ENCODE peak calls at places on chromosomes 3 and 15, in nine cellular contexts. H is iPS DF 19.7, J is T-helper 1 cell, U is transverse colon, Q is endodermal cell, O is cardiac fibroblast, M is AG08396, K is caudate nucleus, T is A549. L is an unnamed sample.

GRCh38 chr15:57255751-57256150 is 120.6 kb upstream of the CGNL1 start:
- DNase-seq in H (no peak), J (no peak), U (no peak), Q (peak; percentile 54), O (no peak), M (no peak), K (no peak), T (no peak), L (no peak)

GRCh38 chr15:77784361-77785292 is 151.9 kb upstream of the LINGO1 start:
- DNase-seq in H (no peak), J (no peak), U (no peak), Q (peak; percentile 87), O (peak; percentile 49), M (peak; percentile 59), K (no peak), T (peak; percentile 64), L (peak; percentile 33)

GRCh38 chr15:98901438-98901837 is 106.2 kb downstream of the PGPEP1L start:
- DNase-seq in H (no peak), J (no peak), U (no peak), Q (no peak), O (no peak), M (no peak), K (no peak), T (no peak), L (no peak)

GRCh38 chr3:149340310-149340933 is 7.0 kb upstream of the TM4SF18 start:
- DNase-seq in H (no peak), J (no peak), U (no peak), Q (no peak), O (peak; percentile 82), M (no peak), K (no peak), T (peak; percentile 80), L (peak; percentile 34)

GRCh38 chr3:194067949-194068362 is 68.0 kb upstream of the HES1 start:
- DNase-seq in H (no peak), J (no peak), U (no peak), Q (no peak), O (peak; percentile 36), M (no peak), K (no peak), T (no peak), L (peak; percentile 68)

GRCh38 chr3:134652409-134652831 is 1.6 kb upstream of the KY start:
- DNase-seq in H (no peak), J (no peak), U (no peak), Q (no peak), O (peak; percentile 93), M (peak; percentile 64), K (no peak), T (no peak), L (peak; percentile 44)

GRCh38 chr15:96593735-96594134 is 263.2 kb downstream of the NR2F2 start:
- DNase-seq in H (no peak), J (no peak), U (no peak), Q (no peak), O (no peak), M (no peak), K (no peak), T (no peak), L (peak; percentile 2)

GRCh38 chr15:90836296-90836871 is 32.0 kb upstream of the FURIN start:
- DNase-seq in H (no peak), J (no peak), U (no peak), Q (peak; percentile 80), O (peak; percentile 73), M (peak; percentile 61), K (no peak), T (peak; percentile 53), L (peak; percentile 71)

GRCh38 chr15:49769225-49769624 is 148.4 kb downstream of the DTWD1 start:
- DNase-seq in H (no peak), J (no peak), U (no peak), Q (no peak), O (no peak), M (no peak), K (no peak), T (no peak), L (no peak)

GRCh38 chr3:57864853-57865252 is 108.7 kb downstream of the SLMAP start:
- DNase-seq in H (no peak), J (no peak), U (no peak), Q (no peak), O (peak; percentile 57), M (no peak), K (no peak), T (peak; percentile 17), L (peak; percentile 6)

GRCh38 chr3:53837331-53837730 is 8.9 kb downstream of the CHDH start:
- DNase-seq in H (no peak), J (no peak), U (no peak), Q (no peak), O (no peak), M (no peak), K (no peak), T (no peak), L (no peak)

GRCh38 chr3:128095222-128095703 is 28.3 kb downstream of the RUVBL1 start:
- DNase-seq in H (peak; percentile 50), J (peak; percentile 61), U (peak; percentile 83), Q (peak; percentile 93), O (peak; percentile 85), M (peak; percentile 88), K (peak; percentile 75), T (peak; percentile 71), L (peak; percentile 97)

GRCh38 chr3:149131594-149131993 is 2.2 kb downstream of the HPS3 start:
- DNase-seq in H (no peak), J (no peak), U (no peak), Q (no peak), O (no peak), M (no peak), K (no peak), T (no peak), L (no peak)

GRCh38 chr3:169660709-169661566 is 2.6 kb downstream of the MECOM start:
- DNase-seq in H (no peak), J (no peak), U (no peak), Q (peak; percentile 62), O (peak; percentile 50), M (no peak), K (no peak), T (no peak), L (no peak)

GRCh38 chr3:189572249-189572648 is 58.9 kb upstream of the TP63 start:
- DNase-seq in H (no peak), J (no peak), U (no peak), Q (no peak), O (peak; percentile 82), M (no peak), K (no peak), T (peak; percentile 82), L (peak; percentile 90)

GRCh38 chr3:134058728-134059601 is 29.2 kb upstream of the SLCO2A1 start:
- DNase-seq in H (no peak), J (no peak), U (no peak), Q (peak; percentile 26), O (no peak), M (no peak), K (no peak), T (no peak), L (no peak)

GRCh38 chr3:155572085-155572484 is 172.8 kb downstream of the PLCH1 start:
- DNase-seq in H (no peak), J (no peak), U (no peak), Q (no peak), O (peak; percentile 17), M (peak; percentile 13), K (no peak), T (peak; percentile 17), L (no peak)

GRCh38 chr3:50123394-50124361 is 31.4 kb upstream of the SEMA3F start:
- DNase-seq in H (no peak), J (no peak), U (no peak), Q (peak; percentile 59), O (no peak), M (no peak), K (no peak), T (no peak), L (no peak)

GRCh38 chr15:28123408-28124023 is 24.4 kb upstream of the OCA2 start:
- DNase-seq in H (no peak), J (no peak), U (peak; percentile 75), Q (peak; percentile 95), O (peak; percentile 80), M (peak; percentile 86), K (no peak), T (peak; percentile 81), L (peak; percentile 96)

GRCh38 chr15:31364301-31365031 is 37.8 kb downstream of the KLF13 start:
- DNase-seq in H (no peak), J (no peak), U (peak; percentile 57), Q (peak; percentile 63), O (no peak), M (no peak), K (no peak), T (no peak), L (peak; percentile 85)

GRCh38 chr15:77659350-77660321 is 26.9 kb upstream of the LINGO1 start:
- DNase-seq in H (no peak), J (no peak), U (peak; percentile 82), Q (peak; percentile 89), O (peak; percentile 63), M (peak; percentile 73), K (peak; percentile 7), T (peak; percentile 67), L (peak; percentile 42)

GRCh38 chr3:120423432-120423831 is 27.4 kb downstream of the FSTL1 start:
- DNase-seq in H (no peak), J (no peak), U (no peak), Q (no peak), O (no peak), M (no peak), K (no peak), T (no peak), L (no peak)